ENCODE peak calls at places on chromosomes 3 and 15, in seven cellular contexts. One of them, this sample, is unnamed.

GRCh38 chr15:63329567-63330350 is 51.9 kb downstream of the CA12 start:
- DNase-seq in left ventricle myocardium inferior: no peak
- DNase-seq in GM12865: no peak
- DNase-seq in Peyer's patch: no peak
- DNase-seq in body of pancreas: no peak
- DNase-seq in lung: no peak
- DNase-seq in uterus: no peak
- DNase-seq in this sample: no peak

GRCh38 chr15:96276438-96277210 is 53.9 kb upstream of the NR2F2 start:
- DNase-seq in uterus: no peak
- DNase-seq in GM12865: no peak
- DNase-seq in left ventricle myocardium inferior: no peak
- DNase-seq in body of pancreas: no peak
- DNase-seq in Peyer's patch: no peak
- DNase-seq in lung: no peak
- DNase-seq in this sample: peak; percentile 52

GRCh38 chr15:40775007-40775406 is 5.2 kb downstream of the C15orf62 start:
- DNase-seq in GM12865: no peak
- DNase-seq in Peyer's patch: no peak
- DNase-seq in uterus: no peak
- DNase-seq in left ventricle myocardium inferior: no peak
- DNase-seq in lung: no peak
- DNase-seq in body of pancreas: no peak
- DNase-seq in this sample: no peak

GRCh38 chr3:107884719-107885460 is 205.9 kb downstream of the CD47 start:
- DNase-seq in lung: no peak
- DNase-seq in left ventricle myocardium inferior: no peak
- DNase-seq in body of pancreas: no peak
- DNase-seq in GM12865: no peak
- DNase-seq in uterus: no peak
- DNase-seq in Peyer's patch: no peak
- DNase-seq in this sample: no peak

GRCh38 chr3:42746455-42747450 is 26.3 kb downstream of the CCDC13 start:
- DNase-seq in body of pancreas: no peak
- DNase-seq in GM12865: no peak
- DNase-seq in uterus: no peak
- DNase-seq in Peyer's patch: no peak
- DNase-seq in lung: no peak
- DNase-seq in left ventricle myocardium inferior: no peak
- DNase-seq in this sample: no peak

GRCh38 chr3:172111163-172111562 is 71.8 kb downstream of the FNDC3B start:
- DNase-seq in Peyer's patch: no peak
- DNase-seq in left ventricle myocardium inferior: no peak
- DNase-seq in body of pancreas: no peak
- DNase-seq in lung: no peak
- DNase-seq in uterus: no peak
- DNase-seq in GM12865: no peak
- DNase-seq in this sample: no peak

GRCh38 chr3:70849911-70850699 is 537.7 kb upstream of the MDFIC2 start:
- DNase-seq in lung: no peak
- DNase-seq in uterus: peak; percentile 44
- DNase-seq in GM12865: no peak
- DNase-seq in body of pancreas: no peak
- DNase-seq in Peyer's patch: no peak
- DNase-seq in left ventricle myocardium inferior: no peak
- DNase-seq in this sample: peak; percentile 84

GRCh38 chr15:58369261-58369699 is 62.5 kb upstream of the LIPC start:
- DNase-seq in body of pancreas: no peak
- DNase-seq in GM12865: peak; percentile 67
- DNase-seq in uterus: no peak
- DNase-seq in lung: no peak
- DNase-seq in Peyer's patch: no peak
- DNase-seq in left ventricle myocardium inferior: no peak
- DNase-seq in this sample: peak; percentile 73

GRCh38 chr3:162400697-162401096 is 904.1 kb downstream of the OTOL1 start:
- DNase-seq in lung: no peak
- DNase-seq in Peyer's patch: no peak
- DNase-seq in left ventricle myocardium inferior: no peak
- DNase-seq in GM12865: no peak
- DNase-seq in uterus: no peak
- DNase-seq in body of pancreas: no peak
- DNase-seq in this sample: no peak

GRCh38 chr15:40479024-40479423 is 8.2 kb downstream of the CHST14 start:
- DNase-seq in Peyer's patch: no peak
- DNase-seq in lung: no peak
- DNase-seq in GM12865: no peak
- DNase-seq in body of pancreas: no peak
- DNase-seq in uterus: no peak
- DNase-seq in left ventricle myocardium inferior: no peak
- DNase-seq in this sample: no peak

GRCh38 chr3:196150481-196150880 is 60.7 kb downstream of the ZDHHC19 start:
- DNase-seq in left ventricle myocardium inferior: no peak
- DNase-seq in GM12865: no peak
- DNase-seq in body of pancreas: no peak
- DNase-seq in uterus: no peak
- DNase-seq in Peyer's patch: no peak
- DNase-seq in lung: no peak
- DNase-seq in this sample: no peak

GRCh38 chr15:76566276-76566675 is 229.7 kb downstream of the ISL2 start:
- DNase-seq in uterus: no peak
- DNase-seq in body of pancreas: no peak
- DNase-seq in GM12865: no peak
- DNase-seq in Peyer's patch: no peak
- DNase-seq in lung: no peak
- DNase-seq in left ventricle myocardium inferior: no peak
- DNase-seq in this sample: no peak

GRCh38 chr3:145094355-145094941 is 1066.5 kb downstream of the PLOD2 start:
- DNase-seq in Peyer's patch: no peak
- DNase-seq in uterus: no peak
- DNase-seq in GM12865: peak; percentile 67
- DNase-seq in body of pancreas: no peak
- DNase-seq in left ventricle myocardium inferior: no peak
- DNase-seq in lung: no peak
- DNase-seq in this sample: peak; percentile 65

DNA sequence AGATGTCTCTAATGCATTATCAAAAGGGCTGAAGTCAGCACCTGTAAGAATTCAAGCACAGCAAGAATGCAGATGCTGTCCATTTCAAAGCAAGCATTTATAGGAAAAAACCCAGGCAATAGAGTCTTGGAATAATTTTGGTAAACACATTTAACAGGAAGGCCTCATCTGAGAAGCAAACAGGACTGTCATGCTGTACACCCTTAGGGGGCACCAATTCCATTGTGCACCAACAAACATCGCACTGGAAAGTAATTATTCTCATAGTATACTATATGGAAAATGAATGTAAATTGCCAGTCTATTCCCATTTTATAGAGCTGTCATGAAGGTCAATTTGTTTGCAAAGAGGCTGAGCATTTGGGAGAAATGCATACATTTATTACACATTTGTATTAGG is 247.3 kb upstream of the SUCLG2 start:
- DNase-seq in left ventricle myocardium inferior: no peak
- DNase-seq in lung: no peak
- DNase-seq in uterus: no peak
- DNase-seq in body of pancreas: no peak
- DNase-seq in GM12865: no peak
- DNase-seq in Peyer's patch: no peak
- DNase-seq in this sample: no peak
- TF ChIP-seq CTCF in left ventricle myocardium inferior: peak; percentile 15
- TF ChIP-seq CTCF in lung: no peak
- TF ChIP-seq CTCF in uterus: no peak
- TF ChIP-seq CTCF in body of pancreas: no peak
- TF ChIP-seq CTCF in GM12865: peak; percentile 7
- TF ChIP-seq CTCF in Peyer's patch: no peak
- TF ChIP-seq CTCF in this sample: no peak

GRCh38 chr3:129119365-129120100 is 2.1 kb downstream of the RAB43 start:
- DNase-seq in uterus: no peak
- DNase-seq in lung: peak; percentile 36
- DNase-seq in Peyer's patch: peak; percentile 82
- DNase-seq in GM12865: no peak
- DNase-seq in body of pancreas: peak; percentile 53
- DNase-seq in left ventricle myocardium inferior: no peak
- DNase-seq in this sample: peak; percentile 16

GRCh38 chr3:129120254-129121004 is 1.2 kb downstream of the RAB43 start:
- DNase-seq in lung: peak; percentile 92
- DNase-seq in Peyer's patch: peak; percentile 97
- DNase-seq in GM12865: peak; percentile 97
- DNase-seq in body of pancreas: peak; percentile 87
- DNase-seq in uterus: peak; percentile 88
- DNase-seq in left ventricle myocardium inferior: peak; percentile 84
- DNase-seq in this sample: peak; percentile 94

GRCh38 chr3:129116482-129116946 is 5.1 kb downstream of the RAB43 start:
- DNase-seq in body of pancreas: no peak
- DNase-seq in uterus: no peak
- DNase-seq in lung: no peak
- DNase-seq in left ventricle myocardium inferior: no peak
- DNase-seq in Peyer's patch: no peak
- DNase-seq in GM12865: no peak
- DNase-seq in this sample: no peak

GRCh38 chr3:129117134-129117533 is 4.5 kb downstream of the RAB43 start:
- DNase-seq in GM12865: no peak
- DNase-seq in body of pancreas: no peak
- DNase-seq in lung: no peak
- DNase-seq in Peyer's patch: no peak
- DNase-seq in left ventricle myocardium inferior: no peak
- DNase-seq in uterus: no peak
- DNase-seq in this sample: no peak

GRCh38 chr3:129118745-129119144 is 2.9 kb downstream of the RAB43 start:
- DNase-seq in uterus: no peak
- DNase-seq in left ventricle myocardium inferior: no peak
- DNase-seq in body of pancreas: no peak
- DNase-seq in Peyer's patch: no peak
- DNase-seq in GM12865: no peak
- DNase-seq in lung: no peak
- DNase-seq in this sample: no peak
- H3K4me3 ChIP-seq in uterus: no peak overlapping the region
- H3K4me3 ChIP-seq in left ventricle myocardium inferior: no peak overlapping the region
- H3K4me3 ChIP-seq in body of pancreas: no peak overlapping the region
- H3K4me3 ChIP-seq in Peyer's patch: peak overlapping the region; percentile 65
- H3K4me3 ChIP-seq in GM12865: no peak overlapping the region
- H3K4me3 ChIP-seq in lung: no peak overlapping the region
- H3K4me3 ChIP-seq in this sample: no peak overlapping the region

GRCh38 chr15:38991701-38992100 is 427.1 kb upstream of the RASGRP1 start:
- DNase-seq in lung: no peak
- DNase-seq in Peyer's patch: no peak
- DNase-seq in left ventricle myocardium inferior: no peak
- DNase-seq in uterus: no peak
- DNase-seq in GM12865: no peak
- DNase-seq in body of pancreas: no peak
- DNase-seq in this sample: no peak
- TF ChIP-seq CTCF in lung: no peak
- TF ChIP-seq CTCF in Peyer's patch: no peak
- TF ChIP-seq CTCF in left ventricle myocardium inferior: no peak
- TF ChIP-seq CTCF in uterus: no peak
- TF ChIP-seq CTCF in GM12865: no peak
- TF ChIP-seq CTCF in body of pancreas: no peak
- TF ChIP-seq CTCF in this sample: no peak

GRCh38 chr3:16508591-16508995 is 4.9 kb downstream of the RFTN1 start:
- DNase-seq in left ventricle myocardium inferior: no peak
- DNase-seq in uterus: no peak
- DNase-seq in body of pancreas: no peak
- DNase-seq in Peyer's patch: no peak
- DNase-seq in lung: no peak
- DNase-seq in GM12865: peak; percentile 89
- DNase-seq in this sample: no peak

GRCh38 chr3:16508242-16508575 is 5.3 kb downstream of the RFTN1 start:
- DNase-seq in body of pancreas: no peak
- DNase-seq in left ventricle myocardium inferior: no peak
- DNase-seq in lung: no peak
- DNase-seq in uterus: no peak
- DNase-seq in GM12865: no peak
- DNase-seq in Peyer's patch: no peak
- DNase-seq in this sample: no peak

GRCh38 chr3:16506451-16506850 is 7.0 kb downstream of the RFTN1 start:
- DNase-seq in GM12865: no peak
- DNase-seq in uterus: no peak
- DNase-seq in Peyer's patch: no peak
- DNase-seq in left ventricle myocardium inferior: no peak
- DNase-seq in lung: no peak
- DNase-seq in body of pancreas: no peak
- DNase-seq in this sample: no peak

GRCh38 chr3:16507540-16508241 is 5.8 kb downstream of the RFTN1 start:
- DNase-seq in GM12865: peak; percentile 37
- DNase-seq in left ventricle myocardium inferior: no peak
- DNase-seq in body of pancreas: no peak
- DNase-seq in lung: no peak
- DNase-seq in Peyer's patch: no peak
- DNase-seq in uterus: no peak
- DNase-seq in this sample: no peak

DNA sequence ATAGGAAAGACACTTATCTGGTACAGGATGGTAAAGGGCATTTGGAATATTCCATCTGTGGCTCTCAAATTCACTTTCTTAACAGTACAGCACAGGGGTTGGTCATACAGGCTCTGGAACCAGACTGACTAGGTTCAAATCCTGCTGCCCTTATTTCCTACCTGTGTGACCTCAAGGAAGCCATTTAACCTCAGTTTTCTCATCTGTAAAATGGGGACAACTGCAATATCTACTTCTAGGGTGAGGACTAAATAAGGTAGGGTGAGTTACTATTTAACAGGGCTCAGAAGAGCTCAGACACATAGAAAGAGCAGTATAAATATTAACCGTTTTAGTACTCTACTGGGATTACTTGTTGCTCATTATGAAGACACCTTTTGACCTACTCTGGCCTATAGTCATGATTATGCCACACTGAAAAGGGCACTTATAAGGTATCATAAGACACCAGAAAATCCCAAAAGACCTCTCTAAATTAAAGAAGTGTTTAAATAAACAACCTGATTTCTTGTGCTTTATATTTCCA is 6.6 kb downstream of the RFTN1 start:
- DNase-seq in lung: no peak
- DNase-seq in uterus: no peak
- DNase-seq in GM12865: no peak
- DNase-seq in left ventricle myocardium inferior: no peak
- DNase-seq in Peyer's patch: no peak
- DNase-seq in body of pancreas: no peak
- DNase-seq in this sample: no peak
- H3K4me3 ChIP-seq in lung: no peak overlapping the region
- H3K4me3 ChIP-seq in uterus: no peak overlapping the region
- H3K4me3 ChIP-seq in GM12865: no peak overlapping the region
- H3K4me3 ChIP-seq in left ventricle myocardium inferior: no peak overlapping the region
- H3K4me3 ChIP-seq in Peyer's patch: no peak overlapping the region
- H3K4me3 ChIP-seq in body of pancreas: no peak overlapping the region
- H3K4me3 ChIP-seq in this sample: no peak overlapping the region

This sample was measured in epithelial cell of esophagus.